ENCODE peak calls at places on chromosome 1, in nine cellular contexts. One of them, this sample, is unnamed. For H3K4me1, the result is how much of the 10 kb centered on the place peaks cover.

GRCh38 chr1:194069168-194069830 is 882.9 kb upstream of the B3GALT2 start:
- DNase-seq in tibial artery: no peak
- DNase-seq in aorta: no peak
- DNase-seq in HepG2: no peak
- DNase-seq in body of pancreas: peak
- DNase-seq in mucosa of descending colon: no peak
- DNase-seq in A549: no peak
- DNase-seq in psoas muscle: peak
- DNase-seq in PC-3: no peak
- DNase-seq in this sample: no peak

GRCh38 chr1:110523011-110523410 is 4.0 kb upstream of the KCNA10 start:
- DNase-seq in PC-3: no peak
- DNase-seq in HepG2: no peak
- DNase-seq in body of pancreas: no peak
- DNase-seq in aorta: no peak
- DNase-seq in tibial artery: no peak
- DNase-seq in A549: no peak
- DNase-seq in mucosa of descending colon: no peak
- DNase-seq in psoas muscle: no peak
- DNase-seq in this sample: no peak

GRCh38 chr1:82260051-82260450 is 459.3 kb downstream of the ADGRL2 start:
- DNase-seq in aorta: no peak
- DNase-seq in HepG2: no peak
- DNase-seq in tibial artery: no peak
- DNase-seq in PC-3: no peak
- DNase-seq in body of pancreas: no peak
- DNase-seq in mucosa of descending colon: no peak
- DNase-seq in A549: no peak
- DNase-seq in psoas muscle: no peak
- DNase-seq in this sample: no peak

GRCh38 chr1:69929278-69930057 is 275.9 kb downstream of the LRRC40 start:
- DNase-seq in body of pancreas: no peak
- DNase-seq in HepG2: no peak
- DNase-seq in mucosa of descending colon: no peak
- DNase-seq in PC-3: peak
- DNase-seq in psoas muscle: no peak
- DNase-seq in tibial artery: no peak
- DNase-seq in aorta: no peak
- DNase-seq in A549: no peak
- DNase-seq in this sample: no peak

GRCh38 chr1:85264150-85264549 is 4.7 kb upstream of the C1orf52 start:
- DNase-seq in psoas muscle: no peak
- DNase-seq in body of pancreas: no peak
- DNase-seq in A549: no peak
- DNase-seq in PC-3: peak
- DNase-seq in HepG2: no peak
- DNase-seq in mucosa of descending colon: no peak
- DNase-seq in aorta: no peak
- DNase-seq in tibial artery: no peak
- DNase-seq in this sample: no peak

GRCh38 chr1:116771997-116772647 is 17.9 kb downstream of the CD2 start:
- DNase-seq in tibial artery: no peak
- DNase-seq in PC-3: no peak
- DNase-seq in A549: no peak
- DNase-seq in psoas muscle: no peak
- DNase-seq in body of pancreas: no peak
- DNase-seq in aorta: no peak
- DNase-seq in HepG2: no peak
- DNase-seq in mucosa of descending colon: no peak
- DNase-seq in this sample: no peak

GRCh38 chr1:244265507-244265906 is 186.2 kb downstream of the ADSS2 start:
- DNase-seq in A549: no peak
- DNase-seq in aorta: no peak
- DNase-seq in body of pancreas: no peak
- DNase-seq in PC-3: no peak
- DNase-seq in psoas muscle: no peak
- DNase-seq in HepG2: no peak
- DNase-seq in mucosa of descending colon: no peak
- DNase-seq in tibial artery: no peak
- DNase-seq in this sample: no peak

GRCh38 chr1:161727343-161727924 is 6.1 kb downstream of the FCRLB start:
- DNase-seq in PC-3: peak
- DNase-seq in A549: no peak
- DNase-seq in aorta: no peak
- DNase-seq in mucosa of descending colon: no peak
- DNase-seq in psoas muscle: no peak
- DNase-seq in tibial artery: no peak
- DNase-seq in HepG2: no peak
- DNase-seq in body of pancreas: no peak
- DNase-seq in this sample: peak

GRCh38 chr1:154325583-154326545 is 539 bp downstream of the ATP8B2 start:
- DNase-seq in tibial artery: peak
- DNase-seq in mucosa of descending colon: no peak
- DNase-seq in HepG2: peak
- DNase-seq in PC-3: peak
- DNase-seq in aorta: peak
- DNase-seq in psoas muscle: peak
- DNase-seq in body of pancreas: peak
- DNase-seq in A549: peak
- DNase-seq in this sample: peak

GRCh38 chr1:19734472-19734999 is 65.2 kb downstream of the TMCO4 start:
- DNase-seq in A549: no peak
- DNase-seq in aorta: peak
- DNase-seq in psoas muscle: no peak
- DNase-seq in HepG2: no peak
- DNase-seq in PC-3: no peak
- DNase-seq in mucosa of descending colon: no peak
- DNase-seq in tibial artery: peak
- DNase-seq in body of pancreas: peak
- DNase-seq in this sample: no peak

GRCh38 chr1:204075116-204075636 is 2.3 kb downstream of the SOX13 start:
- DNase-seq in A549: no peak
- DNase-seq in PC-3: peak
- DNase-seq in mucosa of descending colon: peak
- DNase-seq in HepG2: peak
- DNase-seq in tibial artery: no peak
- DNase-seq in body of pancreas: peak
- DNase-seq in psoas muscle: no peak
- DNase-seq in aorta: peak
- DNase-seq in this sample: no peak

GRCh38 chr1:6126521-6127067 is 53.5 kb downstream of the CHD5 start:
- DNase-seq in body of pancreas: no peak
- DNase-seq in PC-3: no peak
- DNase-seq in A549: no peak
- DNase-seq in psoas muscle: no peak
- DNase-seq in HepG2: peak
- DNase-seq in mucosa of descending colon: peak
- DNase-seq in aorta: peak
- DNase-seq in tibial artery: no peak
- DNase-seq in this sample: no peak

GRCh38 chr1:241985787-241986186 is 13.1 kb downstream of the MAP1LC3C start:
- DNase-seq in psoas muscle: no peak
- DNase-seq in mucosa of descending colon: no peak
- DNase-seq in A549: peak
- DNase-seq in HepG2: peak
- DNase-seq in PC-3: peak
- DNase-seq in tibial artery: no peak
- DNase-seq in aorta: no peak
- DNase-seq in body of pancreas: peak
- DNase-seq in this sample: no peak

GRCh38 chr1:155010211-155010918 is 7.8 kb downstream of the ZBTB7B start:
- DNase-seq in HepG2: no peak
- DNase-seq in psoas muscle: no peak
- DNase-seq in PC-3: no peak
- DNase-seq in tibial artery: no peak
- DNase-seq in aorta: no peak
- DNase-seq in body of pancreas: no peak
- DNase-seq in A549: no peak
- DNase-seq in mucosa of descending colon: peak
- DNase-seq in this sample: no peak

GRCh38 chr1:32892368-32893197 is 6.3 kb downstream of the HPCA start:
- DNase-seq in A549: peak
- DNase-seq in aorta: peak
- DNase-seq in tibial artery: no peak
- DNase-seq in PC-3: no peak
- DNase-seq in body of pancreas: peak
- DNase-seq in mucosa of descending colon: peak
- DNase-seq in HepG2: no peak
- DNase-seq in psoas muscle: no peak
- DNase-seq in this sample: no peak

GRCh38 chr1:100005424-100005823 is 35.6 kb downstream of the SLC35A3 start:
- DNase-seq in PC-3: no peak
- DNase-seq in psoas muscle: no peak
- DNase-seq in A549: no peak
- DNase-seq in mucosa of descending colon: no peak
- DNase-seq in HepG2: no peak
- DNase-seq in aorta: no peak
- DNase-seq in tibial artery: no peak
- DNase-seq in body of pancreas: no peak
- DNase-seq in this sample: no peak

GRCh38 chr1:18923721-18924610 is 21.6 kb upstream of the ALDH4A1 start:
- DNase-seq in HepG2: no peak
- DNase-seq in aorta: no peak
- DNase-seq in mucosa of descending colon: no peak
- DNase-seq in A549: no peak
- DNase-seq in body of pancreas: no peak
- DNase-seq in PC-3: no peak
- DNase-seq in tibial artery: no peak
- DNase-seq in psoas muscle: peak
- DNase-seq in this sample: no peak

GRCh38 chr1:233393926-233394680 is 66.6 kb downstream of the MAP3K21 start:
- DNase-seq in tibial artery: no peak
- DNase-seq in A549: no peak
- DNase-seq in body of pancreas: no peak
- DNase-seq in HepG2: no peak
- DNase-seq in aorta: no peak
- DNase-seq in PC-3: no peak
- DNase-seq in mucosa of descending colon: no peak
- DNase-seq in psoas muscle: no peak
- DNase-seq in this sample: no peak

GRCh38 chr1:22861764-22862440 is 110.8 kb downstream of the LACTBL1 start:
- DNase-seq in A549: peak
- DNase-seq in mucosa of descending colon: no peak
- DNase-seq in PC-3: peak
- DNase-seq in tibial artery: peak
- DNase-seq in aorta: no peak
- DNase-seq in psoas muscle: no peak
- DNase-seq in body of pancreas: peak
- DNase-seq in HepG2: no peak
- DNase-seq in this sample: no peak

GRCh38 chr1:51313961-51314777 is 16.2 kb downstream of the TTC39A start:
- DNase-seq in aorta: peak
- DNase-seq in HepG2: no peak
- DNase-seq in body of pancreas: peak
- DNase-seq in A549: peak
- DNase-seq in tibial artery: no peak
- DNase-seq in mucosa of descending colon: peak
- DNase-seq in PC-3: peak
- DNase-seq in psoas muscle: no peak
- DNase-seq in this sample: no peak

GRCh38 chr1:29033829-29034466 is 89.8 kb downstream of the TMEM200B start:
- DNase-seq in body of pancreas: no peak
- DNase-seq in HepG2: peak
- DNase-seq in psoas muscle: no peak
- DNase-seq in aorta: no peak
- DNase-seq in A549: peak
- DNase-seq in tibial artery: no peak
- DNase-seq in PC-3: peak
- DNase-seq in mucosa of descending colon: no peak
- DNase-seq in this sample: no peak

GRCh38 chr1:172566196-172566997 is 33.4 kb downstream of the SUCO start:
- DNase-seq in HepG2: no peak
- DNase-seq in tibial artery: no peak
- DNase-seq in body of pancreas: no peak
- DNase-seq in mucosa of descending colon: no peak
- DNase-seq in A549: no peak
- DNase-seq in psoas muscle: no peak
- DNase-seq in PC-3: no peak
- DNase-seq in aorta: no peak
- DNase-seq in this sample: no peak

DNA sequence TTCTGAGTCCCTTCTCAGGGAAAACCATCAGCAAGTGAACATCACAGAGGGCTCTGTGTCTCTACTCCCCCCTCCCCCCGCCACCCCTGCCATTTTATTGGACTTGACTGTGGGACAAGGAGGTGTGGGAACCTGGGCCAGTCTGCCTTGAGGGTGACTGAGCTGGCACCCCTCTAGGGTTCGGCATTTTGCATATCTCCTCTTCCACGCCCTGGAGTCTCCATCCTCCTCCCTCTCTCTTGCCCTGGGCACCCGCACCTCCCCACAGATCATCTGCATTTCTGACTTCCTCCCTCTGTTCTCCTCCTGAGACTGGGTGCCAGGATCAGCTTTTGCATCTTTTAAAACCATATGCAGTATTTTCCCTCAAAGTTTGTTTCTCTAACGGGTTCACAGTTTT is 107.1 kb upstream of the ERRFI1 start:
- DNase-seq in psoas muscle: no peak
- DNase-seq in aorta: no peak
- DNase-seq in tibial artery: no peak
- DNase-seq in PC-3: no peak
- DNase-seq in mucosa of descending colon: no peak
- DNase-seq in HepG2: no peak
- DNase-seq in body of pancreas: no peak
- DNase-seq in A549: no peak
- DNase-seq in this sample: no peak
- H3K4me1 ChIP-seq in psoas muscle: under half
- H3K4me1 ChIP-seq in aorta: under half
- H3K4me1 ChIP-seq in tibial artery: under half
- H3K4me1 ChIP-seq in PC-3: under half
- H3K4me1 ChIP-seq in mucosa of descending colon: under half
- H3K4me1 ChIP-seq in HepG2: half or more
- H3K4me1 ChIP-seq in body of pancreas: under half
- H3K4me1 ChIP-seq in A549: under half
- H3K4me1 ChIP-seq in this sample: under half

GRCh38 chr1:63847308-63847910 is 73.6 kb downstream of the ROR1 start:
- DNase-seq in psoas muscle: no peak
- DNase-seq in HepG2: no peak
- DNase-seq in body of pancreas: no peak
- DNase-seq in A549: no peak
- DNase-seq in aorta: no peak
- DNase-seq in PC-3: peak
- DNase-seq in mucosa of descending colon: no peak
- DNase-seq in tibial artery: no peak
- DNase-seq in this sample: no peak
- H3K4me1 ChIP-seq in psoas muscle: under half
- H3K4me1 ChIP-seq in HepG2: under half
- H3K4me1 ChIP-seq in body of pancreas: under half
- H3K4me1 ChIP-seq in A549: under half
- H3K4me1 ChIP-seq in aorta: under half
- H3K4me1 ChIP-seq in PC-3: under half
- H3K4me1 ChIP-seq in mucosa of descending colon: under half
- H3K4me1 ChIP-seq in tibial artery: under half
- H3K4me1 ChIP-seq in this sample: under half

GRCh38 chr1:2229032-2229920 is 1.2 kb downstream of the SKI start:
- DNase-seq in body of pancreas: peak
- DNase-seq in psoas muscle: peak
- DNase-seq in tibial artery: peak
- DNase-seq in PC-3: peak
- DNase-seq in aorta: peak
- DNase-seq in mucosa of descending colon: peak
- DNase-seq in HepG2: no peak
- DNase-seq in A549: peak
- DNase-seq in this sample: peak
- H3K4me1 ChIP-seq in body of pancreas: half or more
- H3K4me1 ChIP-seq in psoas muscle: under half
- H3K4me1 ChIP-seq in tibial artery: under half
- H3K4me1 ChIP-seq in PC-3: under half
- H3K4me1 ChIP-seq in aorta: under half
- H3K4me1 ChIP-seq in mucosa of descending colon: under half
- H3K4me1 ChIP-seq in HepG2: under half
- H3K4me1 ChIP-seq in A549: under half
- H3K4me1 ChIP-seq in this sample: under half

GRCh38 chr1:27588256-27589232 is 15.4 kb downstream of the AHDC1 start:
- DNase-seq in HepG2: no peak
- DNase-seq in A549: no peak
- DNase-seq in mucosa of descending colon: no peak
- DNase-seq in tibial artery: no peak
- DNase-seq in PC-3: no peak
- DNase-seq in psoas muscle: no peak
- DNase-seq in aorta: no peak
- DNase-seq in body of pancreas: no peak
- DNase-seq in this sample: no peak
- H3K4me1 ChIP-seq in HepG2: half or more
- H3K4me1 ChIP-seq in A549: under half
- H3K4me1 ChIP-seq in mucosa of descending colon: under half
- H3K4me1 ChIP-seq in tibial artery: half or more
- H3K4me1 ChIP-seq in PC-3: under half
- H3K4me1 ChIP-seq in psoas muscle: half or more
- H3K4me1 ChIP-seq in aorta: under half
- H3K4me1 ChIP-seq in body of pancreas: under half
- H3K4me1 ChIP-seq in this sample: under half